ENCODE peak calls at places on chromosomes 6 and 20, in seven cellular contexts. B, F, X, Y, N, V and E are unnamed samples.

GRCh38 chr20:42161228-42161829 is 543.2 kb upstream of the CHD6 start:
- DNase-seq in V (no peak), Y (peak; percentile 15), F (no peak), N (no peak), X (peak; percentile 65), B (no peak), E (no peak)

GRCh38 chr6:139374357-139375238 is at the start of gene CITED2:
- DNase-seq in V (peak; percentile 95), X (peak; percentile 97), Y (peak; percentile 97), B (peak; percentile 98), F (peak; percentile 96), N (peak; percentile 94), E (peak; percentile 90)

GRCh38 chr20:22106308-22106938 is 401.0 kb downstream of the PAX1 start:
- DNase-seq in B (no peak), N (no peak), V (no peak), F (no peak), X (peak; percentile 52), Y (peak; percentile 50), E (no peak)

GRCh38 chr20:50744143-50744792 is 12.9 kb downstream of the PARD6B start:
- DNase-seq in X (peak; percentile 72), B (peak; percentile 93), Y (peak; percentile 62), N (peak; percentile 86), F (no peak), V (no peak), E (no peak)

GRCh38 chr6:141033101-141033500 is 1099.6 kb upstream of the GJE1 start:
- DNase-seq in V (no peak), B (peak; percentile 38), F (no peak), N (peak; percentile 15), X (no peak), Y (no peak), E (no peak)

GRCh38 chr6:116144590-116144989 is 18.7 kb upstream of the COL10A1 start:
- DNase-seq in X (no peak), F (no peak), B (peak; percentile 92), Y (no peak), N (peak; percentile 96), V (no peak), E (no peak)

GRCh38 chr20:37934634-37935010 is 31.7 kb downstream of the VSTM2L start:
- DNase-seq in B (no peak), N (no peak), F (no peak), X (no peak), Y (no peak), V (no peak), E (no peak)

GRCh38 chr6:44428682-44429081 is 41.2 kb downstream of the CDC5L start:
- DNase-seq in V (no peak), X (no peak), F (no peak), N (peak; percentile 9), B (no peak), Y (no peak), E (no peak)

GRCh38 chr20:50193851-50194830 is 3.5 kb downstream of the CEBPB start:
- DNase-seq in B (peak; percentile 48), F (no peak), Y (peak; percentile 27), V (no peak), N (peak; percentile 12), X (peak; percentile 68), E (no peak)

GRCh38 chr6:36977470-36977941 is 8.5 kb downstream of the MTCH1 start:
- DNase-seq in V (no peak), N (no peak), X (peak; percentile 71), B (no peak), Y (peak; percentile 52), F (no peak), E (no peak)

GRCh38 chr20:25512709-25513108 is 72.6 kb downstream of the NINL start:
- DNase-seq in F (no peak), B (no peak), N (no peak), X (no peak), V (no peak), Y (no peak), E (no peak)

GRCh38 chr20:34703573-34704176 is 469 bp upstream of the TP53INP2 start:
- DNase-seq in B (peak; percentile 36), X (peak; percentile 66), Y (peak; percentile 33), V (peak; percentile 58), F (no peak), N (peak; percentile 22), E (peak; percentile 31)

GRCh38 chr6:126919947-126920346 is 198.5 kb upstream of the RSPO3 start:
- DNase-seq in F (no peak), B (peak; percentile 87), X (no peak), V (no peak), N (peak; percentile 95), Y (no peak), E (no peak)

GRCh38 chr6:17725083-17725482 is 18.4 kb upstream of the NUP153 start:
- DNase-seq in V (no peak), F (no peak), B (peak; percentile 89), Y (no peak), N (peak; percentile 64), X (peak; percentile 90), E (no peak)

GRCh38 chr6:168440520-168441433 is at the start of gene SMOC2:
- DNase-seq in Y (peak; percentile 68), B (peak; percentile 8), F (no peak), X (peak; percentile 80), N (no peak), V (no peak), E (no peak)

GRCh38 chr6:5205877-5206840 is 54.6 kb downstream of the LYRM4 start:
- DNase-seq in B (peak; percentile 88), Y (no peak), F (no peak), V (no peak), X (no peak), N (peak; percentile 56), E (no peak)

GRCh38 chr20:59177266-59178250 is 13.9 kb downstream of the ZNF831 start:
- DNase-seq in B (no peak), F (peak; percentile 25), N (no peak), Y (no peak), X (peak; percentile 24), V (no peak), E (peak; percentile 28)

GRCh38 chr6:110517034-110517433 is 40.6 kb upstream of the SLC22A16 start:
- DNase-seq in V (no peak), Y (no peak), B (no peak), X (no peak), F (no peak), N (no peak), E (no peak)

GRCh38 chr6:139903411-139904157 is 529.1 kb upstream of the CITED2 start:
- DNase-seq in X (no peak), N (no peak), Y (no peak), B (no peak), V (no peak), F (no peak), E (no peak)

GRCh38 chr6:125821825-125822281 is 31.1 kb downstream of the NCOA7 start:
- DNase-seq in X (no peak), F (no peak), N (peak; percentile 40), B (no peak), Y (no peak), V (no peak), E (no peak)

GRCh38 chr6:154888896-154889295 is 106.2 kb upstream of the TIAM2 start:
- DNase-seq in V (no peak), F (no peak), X (no peak), Y (no peak), N (peak; percentile 39), B (peak; percentile 11), E (no peak)

GRCh38 chr6:17504005-17504404 is 96.1 kb upstream of the FAM8A1 start:
- DNase-seq in V (no peak), N (no peak), F (no peak), Y (no peak), X (no peak), B (no peak), E (no peak)

GRCh38 chr20:22446613-22447447 is 137.5 kb downstream of the FOXA2 start:
- DNase-seq in B (peak; percentile 13), Y (no peak), V (no peak), X (no peak), N (no peak), F (no peak), E (no peak)

GRCh38 chr6:21138359-21139094 is 455.0 kb upstream of the SOX4 start:
- DNase-seq in V (no peak), Y (no peak), B (no peak), N (peak; percentile 59), F (no peak), X (no peak), E (no peak)

GRCh38 chr20:33273117-33273851 is 9.7 kb upstream of the BPIFB1 start:
- DNase-seq in B (peak; percentile 17), X (peak; percentile 38), N (peak; percentile 6), V (no peak), Y (no peak), F (no peak), E (no peak)

GRCh38 chr6:76697585-76697984 is 625.1 kb upstream of the IMPG1 start:
- DNase-seq in B (peak; percentile 45), V (no peak), Y (peak; percentile 27), N (peak; percentile 5), X (no peak), F (no peak), E (no peak)

GRCh38 chr6:166670894-166671293 is 43.8 kb upstream of the RPS6KA2 start:
- DNase-seq in V (no peak), X (no peak), N (no peak), Y (no peak), F (no peak), B (no peak), E (no peak)
- H3K4me1 ChIP-seq in V (no peaks in the 10 kb centered on the region), X (no peaks in the 10 kb centered on the region), N (no peaks in the 10 kb centered on the region), Y (peaks cover 7% of the 10 kb centered on the region), F (no peaks in the 10 kb centered on the region), B (peaks cover 11% of the 10 kb centered on the region), E (no peaks in the 10 kb centered on the region)

GRCh38 chr20:57573893-57574292 is 13.0 kb downstream of the PCK1 start:
- DNase-seq in F (no peak), V (no peak), B (no peak), X (no peak), Y (no peak), N (no peak), E (no peak)
- H3K27me3 ChIP-seq in F (no peaks in the 10 kb centered on the region), V (no peaks in the 10 kb centered on the region), B (no peaks in the 10 kb centered on the region), X (no peaks in the 10 kb centered on the region), Y (no peaks in the 10 kb centered on the region), N (no peaks in the 10 kb centered on the region), E (no peaks in the 10 kb centered on the region)

GRCh38 chr6:137181876-137182653 is 8.6 kb upstream of the IL22RA2 start:
- DNase-seq in V (no peak), X (no peak), B (no peak), F (no peak), Y (no peak), N (no peak), E (no peak)

GRCh38 chr6:137182654-137183073 is 9.2 kb upstream of the IL22RA2 start:
- DNase-seq in B (no peak), F (no peak), N (no peak), V (no peak), Y (no peak), X (no peak), E (no peak)

GRCh38 chr6:137188855-137189254 is 15.4 kb upstream of the IL22RA2 start:
- DNase-seq in V (no peak), N (peak; percentile 11), X (no peak), F (no peak), B (no peak), Y (peak; percentile 59), E (no peak)

GRCh38 chr6:137190710-137191109 is 17.3 kb upstream of the IL22RA2 start:
- DNase-seq in X (no peak), Y (no peak), N (no peak), B (no peak), F (no peak), V (no peak), E (no peak)

GRCh38 chr6:137185290-137185689 is 11.8 kb upstream of the IL22RA2 start:
- DNase-seq in N (no peak), F (no peak), B (no peak), V (no peak), X (no peak), Y (no peak), E (no peak)
- H3K9me3 ChIP-seq in N (no peaks in the 10 kb centered on the region), F (peaks cover 7% of the 10 kb centered on the region), B (peaks cover 6% of the 10 kb centered on the region), V (peaks cover 50% of the 10 kb centered on the region), X (peaks cover 90% of the 10 kb centered on the region), Y (peaks cover 62% of the 10 kb centered on the region), E (no peaks in the 10 kb centered on the region)

GRCh38 chr6:106747139-106747538 is 117.8 kb downstream of the QRSL1 start:
- DNase-seq in B (no peak), F (no peak), N (no peak), Y (no peak), V (no peak), X (no peak), E (no peak)
- H3K4me1 ChIP-seq in B (peaks cover 26% of the 10 kb centered on the region), F (no peaks in the 10 kb centered on the region), N (no peaks in the 10 kb centered on the region), Y (peaks cover 13% of the 10 kb centered on the region), V (no peaks in the 10 kb centered on the region), X (no peaks in the 10 kb centered on the region), E (no peaks in the 10 kb centered on the region)